ENCODE peak calls at places on chromosome 11, in eight cellular contexts. One of them, this sample, is unnamed.

GRCh38 chr11:19769820-19770219 is 57.2 kb downstream of the NAV2 start:
- DNase-seq in pons: no peak
- DNase-seq in caudate nucleus: no peak
- DNase-seq in endothelial cell: no peak
- DNase-seq in activated CD4-positive, alpha-beta T cell treated with anti-CD3 and anti-CD28 coated beads for 1 hour: no peak
- DNase-seq in EL: peak
- DNase-seq in AG20443: peak
- DNase-seq in fibroblast of pulmonary artery: peak
- DNase-seq in this sample: no peak

GRCh38 chr11:35671396-35672127 is 9.0 kb downstream of the TRIM44 start:
- DNase-seq in pons: no peak
- DNase-seq in caudate nucleus: no peak
- DNase-seq in endothelial cell: no peak
- DNase-seq in activated CD4-positive, alpha-beta T cell treated with anti-CD3 and anti-CD28 coated beads for 1 hour: no peak
- DNase-seq in EL: no peak
- DNase-seq in AG20443: no peak
- DNase-seq in fibroblast of pulmonary artery: no peak
- DNase-seq in this sample: no peak

GRCh38 chr11:123173040-123173855 is 21.8 kb downstream of the CLMP start:
- DNase-seq in pons: no peak
- DNase-seq in caudate nucleus: no peak
- DNase-seq in endothelial cell: no peak
- DNase-seq in activated CD4-positive, alpha-beta T cell treated with anti-CD3 and anti-CD28 coated beads for 1 hour: no peak
- DNase-seq in EL: peak
- DNase-seq in AG20443: peak
- DNase-seq in fibroblast of pulmonary artery: peak
- DNase-seq in this sample: no peak

GRCh38 chr11:99973993-99974392 is 713.1 kb upstream of the ARHGAP42 start:
- DNase-seq in pons: no peak
- DNase-seq in caudate nucleus: peak
- DNase-seq in endothelial cell: no peak
- DNase-seq in activated CD4-positive, alpha-beta T cell treated with anti-CD3 and anti-CD28 coated beads for 1 hour: no peak
- DNase-seq in EL: no peak
- DNase-seq in AG20443: no peak
- DNase-seq in fibroblast of pulmonary artery: no peak
- DNase-seq in this sample: no peak

GRCh38 chr11:61900251-61900650 is 8.9 kb upstream of the FADS3 start:
- DNase-seq in pons: no peak
- DNase-seq in caudate nucleus: no peak
- DNase-seq in endothelial cell: no peak
- DNase-seq in activated CD4-positive, alpha-beta T cell treated with anti-CD3 and anti-CD28 coated beads for 1 hour: no peak
- DNase-seq in EL: no peak
- DNase-seq in AG20443: no peak
- DNase-seq in fibroblast of pulmonary artery: no peak
- DNase-seq in this sample: no peak

GRCh38 chr11:13277719-13278619 is at the start of gene BMAL1:
- DNase-seq in pons: peak
- DNase-seq in caudate nucleus: peak
- DNase-seq in endothelial cell: no peak
- DNase-seq in activated CD4-positive, alpha-beta T cell treated with anti-CD3 and anti-CD28 coated beads for 1 hour: peak
- DNase-seq in EL: peak
- DNase-seq in AG20443: peak
- DNase-seq in fibroblast of pulmonary artery: peak
- DNase-seq in this sample: peak

GRCh38 chr11:10125522-10126133 is 168.4 kb downstream of the SBF2 start:
- DNase-seq in pons: no peak
- DNase-seq in caudate nucleus: no peak
- DNase-seq in endothelial cell: no peak
- DNase-seq in activated CD4-positive, alpha-beta T cell treated with anti-CD3 and anti-CD28 coated beads for 1 hour: no peak
- DNase-seq in EL: no peak
- DNase-seq in AG20443: peak
- DNase-seq in fibroblast of pulmonary artery: peak
- DNase-seq in this sample: no peak

GRCh38 chr11:2839395-2839941 is 46.1 kb downstream of the CDKN1C start:
- DNase-seq in pons: no peak
- DNase-seq in caudate nucleus: no peak
- DNase-seq in endothelial cell: no peak
- DNase-seq in activated CD4-positive, alpha-beta T cell treated with anti-CD3 and anti-CD28 coated beads for 1 hour: no peak
- DNase-seq in EL: no peak
- DNase-seq in AG20443: no peak
- DNase-seq in fibroblast of pulmonary artery: no peak
- DNase-seq in this sample: no peak

GRCh38 chr11:2101171-2101675 is 38.0 kb downstream of the IGF2 start:
- DNase-seq in pons: no peak
- DNase-seq in caudate nucleus: no peak
- DNase-seq in endothelial cell: no peak
- DNase-seq in activated CD4-positive, alpha-beta T cell treated with anti-CD3 and anti-CD28 coated beads for 1 hour: no peak
- DNase-seq in EL: no peak
- DNase-seq in AG20443: no peak
- DNase-seq in fibroblast of pulmonary artery: no peak
- DNase-seq in this sample: no peak